ENCODE peak calls at places on chromosomes 6 and 20, in seven cellular contexts. N is fibroblast of the aortic adventitia; Y is astrocyte of the spinal cord; E is fibroblast of villous mesenchyme; V is cardiac fibroblast; M is heart left ventricle; H is naive thymus-derived CD4-positive, alpha-beta T cell. O is an unnamed sample.

GRCh38 chr20:25987073-25987927 is 290.6 kb upstream of the ZNF337 start:
- DNase-seq in N (peak), E (peak), V (peak), Y (peak), H (peak), M (peak), O (peak)

GRCh38 chr6:105733556-105734162 is 330.8 kb upstream of the PREP start:
- DNase-seq in H (peak), M (no peak), N (peak), Y (peak), V (peak), E (peak), O (peak)

GRCh38 chr20:53579581-53580375 is 13.9 kb downstream of the ZNF217 start:
- DNase-seq in M (no peak), H (peak), V (peak), Y (peak), N (peak), E (peak), O (peak)

GRCh38 chr6:168560126-168560525 is 119.1 kb downstream of the SMOC2 start:
- DNase-seq in N (peak), V (no peak), M (no peak), H (no peak), E (no peak), Y (no peak), O (no peak)

GRCh38 chr20:23451956-23452487 is 654 bp downstream of the CST11 start:
- DNase-seq in E (peak), M (no peak), N (no peak), H (no peak), Y (no peak), V (no peak), O (no peak)

GRCh38 chr6:71034578-71034977 is 77.7 kb upstream of the B3GAT2 start:
- DNase-seq in E (no peak), Y (no peak), N (no peak), H (no peak), V (no peak), M (no peak), O (no peak)

GRCh38 chr6:33271098-33271607 is 523 bp downstream of the VPS52 start:
- DNase-seq in M (no peak), N (no peak), H (no peak), V (no peak), Y (no peak), E (no peak), O (peak)

GRCh38 chr6:95017922-95018321 is 559.4 kb upstream of the MANEA start:
- DNase-seq in H (no peak), E (no peak), M (no peak), Y (no peak), N (no peak), V (no peak), O (no peak)

GRCh38 chr6:34083227-34083889 is 62.5 kb downstream of the GRM4 start:
- DNase-seq in Y (no peak), E (no peak), H (no peak), M (no peak), V (no peak), N (no peak), O (no peak)

GRCh38 chr6:168002812-168003211 is 5.3 kb downstream of the KIF25 start:
- DNase-seq in Y (no peak), V (no peak), N (no peak), H (no peak), M (no peak), E (no peak), O (no peak)

GRCh38 chr6:37546141-37546871 is 46.6 kb upstream of the CCDC167 start:
- DNase-seq in N (no peak), M (no peak), Y (no peak), H (no peak), V (no peak), E (no peak), O (no peak)

GRCh38 chr6:3865463-3865862 is 16.3 kb downstream of the FAM50B start:
- DNase-seq in Y (no peak), E (no peak), M (no peak), N (no peak), V (no peak), H (no peak), O (no peak)

GRCh38 chr6:9388596-9388995 is 953.3 kb upstream of the SLC35B3 start:
- DNase-seq in N (no peak), E (no peak), V (no peak), H (no peak), M (no peak), Y (no peak), O (no peak)

GRCh38 chr20:18801516-18801915 is 12.1 kb upstream of the SCP2D1 start:
- DNase-seq in Y (no peak), N (no peak), V (no peak), H (no peak), E (no peak), M (no peak), O (no peak)

GRCh38 chr6:88074791-88075190 is 27.1 kb downstream of the SPACA1 start:
- DNase-seq in N (no peak), H (no peak), M (no peak), V (no peak), Y (no peak), E (no peak), O (no peak)

GRCh38 chr6:70627500-70628254 is 40.0 kb upstream of the SMAP1 start:
- DNase-seq in H (no peak), M (no peak), Y (no peak), E (no peak), V (no peak), N (no peak), O (no peak)

GRCh38 chr6:47788498-47788884 is 6.7 kb downstream of the OPN5 start:
- DNase-seq in Y (no peak), H (no peak), N (no peak), M (no peak), E (no peak), V (no peak), O (peak)

GRCh38 chr6:105484238-105485161 is 81.6 kb upstream of the PREP start:
- DNase-seq in H (no peak), N (peak), E (peak), V (peak), M (no peak), Y (peak), O (peak)

GRCh38 chr6:107806675-107807074 is 17.4 kb downstream of the SCML4 start:
- DNase-seq in V (no peak), N (no peak), E (no peak), M (no peak), Y (no peak), H (no peak), O (no peak)

GRCh38 chr20:4443016-4443415 is 278.7 kb upstream of the PRND start:
- DNase-seq in N (no peak), M (no peak), V (no peak), E (no peak), H (no peak), Y (no peak), O (no peak)

GRCh38 chr20:45051497-45052060 is 49.3 kb downstream of the KCNS1 start:
- DNase-seq in E (no peak), H (no peak), N (no peak), Y (no peak), V (no peak), M (no peak), O (no peak)

GRCh38 chr20:20195011-20195705 is 142.8 kb downstream of the CFAP61 start:
- DNase-seq in Y (no peak), E (no peak), V (no peak), M (peak), N (no peak), H (no peak), O (no peak)

DNA sequence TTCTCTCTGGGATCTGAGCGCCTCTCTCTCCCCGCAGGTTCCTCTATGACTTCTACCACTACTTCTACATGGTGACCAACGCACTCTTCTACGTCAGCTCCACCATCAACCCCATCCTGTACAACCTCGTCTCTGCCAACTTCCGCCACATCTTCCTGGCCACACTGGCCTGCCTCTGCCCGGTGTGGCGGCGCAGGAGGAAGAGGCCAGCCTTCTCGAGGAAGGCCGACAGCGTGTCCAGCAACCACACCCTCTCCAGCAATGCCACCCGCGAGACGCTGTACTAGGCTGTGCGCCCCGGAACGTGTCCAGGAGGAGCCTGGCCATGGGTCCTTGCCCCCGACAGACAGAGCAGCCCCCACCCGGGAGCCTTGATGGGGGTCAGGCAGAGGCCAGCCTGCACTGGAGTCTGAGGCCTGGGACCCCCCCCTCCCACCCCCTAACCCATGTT is 36.3 kb upstream of the MRGBP start:
- DNase-seq in Y (no peak), N (no peak), H (no peak), E (no peak), V (no peak), M (no peak), O (no peak)
- H3K4me3 ChIP-seq in Y (no peak), N (no peak), H (no peak), E (no peak), V (no peak), M (no peak), O (no peak)

GRCh38 chr6:96856822-96857221 is 19.5 kb upstream of the GPR63 start:
- DNase-seq in V (no peak), Y (no peak), E (no peak), N (no peak), M (no peak), H (no peak), O (no peak)

GRCh38 chr6:96853083-96853482 is 15.8 kb upstream of the GPR63 start:
- DNase-seq in Y (no peak), E (peak), M (no peak), N (no peak), H (no peak), V (no peak), O (no peak)

GRCh38 chr6:96849615-96850014 is 12.3 kb upstream of the GPR63 start:
- DNase-seq in E (no peak), H (no peak), M (no peak), Y (no peak), N (no peak), V (no peak), O (no peak)

GRCh38 chr6:96851858-96852257 is 14.6 kb upstream of the GPR63 start:
- DNase-seq in E (no peak), Y (no peak), N (no peak), H (no peak), M (no peak), V (no peak), O (no peak)

DNA sequence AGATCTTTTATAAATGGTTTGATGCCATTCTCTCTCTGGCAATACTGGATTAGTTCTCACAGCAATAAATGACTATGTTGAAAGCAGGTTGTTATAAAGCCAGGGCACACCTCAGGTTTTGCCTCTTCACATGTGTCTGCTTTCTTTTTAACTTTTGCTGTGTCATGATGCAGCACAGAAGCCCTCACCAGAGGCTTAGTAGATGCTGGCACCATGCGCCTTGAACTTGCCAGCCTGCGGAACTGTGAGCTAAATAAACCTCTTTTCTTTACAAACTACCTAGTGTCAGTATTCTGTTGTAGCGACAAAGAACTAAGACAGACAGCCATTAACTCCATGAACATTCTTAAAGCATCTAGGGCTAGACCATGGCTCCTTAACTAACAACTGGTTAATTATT is 15.3 kb upstream of the GPR63 start:
- DNase-seq in M (no peak), V (no peak), H (no peak), E (no peak), N (no peak), Y (no peak), O (no peak)
- H3K4me3 ChIP-seq in M (no peak), V (no peak), H (no peak), E (no peak), N (no peak), Y (no peak), O (no peak)

GRCh38 chr6:28635547-28636158 is 110.0 kb downstream of the GPX5 start:
- DNase-seq in Y (no peak), M (no peak), E (no peak), V (no peak), H (no peak), N (no peak), O (no peak)
- H3K4me3 ChIP-seq in Y (peak), M (peak), E (peak), V (peak), H (no peak), N (peak), O (peak)

GRCh38 chr6:139882977-139883728 is 508.7 kb upstream of the CITED2 start:
- DNase-seq in V (peak), Y (peak), M (no peak), N (peak), H (no peak), E (peak), O (peak)

GRCh38 chr6:139881728-139882211 is 507.3 kb upstream of the CITED2 start:
- DNase-seq in Y (peak), M (no peak), H (no peak), N (peak), V (peak), E (peak), O (peak)

GRCh38 chr6:139881251-139881650 is 506.8 kb upstream of the CITED2 start:
- DNase-seq in M (no peak), E (no peak), N (no peak), H (no peak), Y (no peak), V (no peak), O (no peak)

GRCh38 chr6:139883776-139884175 is 509.3 kb upstream of the CITED2 start:
- DNase-seq in M (no peak), E (peak), H (no peak), N (no peak), Y (no peak), V (peak), O (peak)

DNA sequence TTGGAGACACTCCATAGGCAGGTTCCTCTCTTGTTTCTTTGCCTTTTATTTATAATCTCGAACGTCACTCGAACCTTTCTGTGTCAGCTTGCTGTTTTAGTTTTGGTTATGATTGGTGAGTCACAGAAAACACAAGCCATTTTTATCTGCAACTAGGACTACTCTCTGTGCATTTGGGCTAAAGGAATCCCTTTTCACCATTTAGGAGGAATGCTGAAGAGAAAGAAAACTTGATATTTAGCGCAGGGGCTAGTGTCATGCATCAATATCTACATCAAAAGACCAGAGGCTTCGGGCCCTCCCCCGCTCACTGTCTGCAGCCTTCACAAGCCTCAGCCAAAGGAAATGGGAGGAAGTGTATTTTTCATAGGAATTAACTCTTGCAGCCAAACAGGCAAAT is 507.8 kb upstream of the CITED2 start:
- DNase-seq in N (peak), E (peak), Y (peak), H (no peak), V (peak), M (no peak), O (peak)
- H3K4me3 ChIP-seq in N (no peak), E (no peak), Y (peak), H (no peak), V (no peak), M (peak), O (no peak)

DNA sequence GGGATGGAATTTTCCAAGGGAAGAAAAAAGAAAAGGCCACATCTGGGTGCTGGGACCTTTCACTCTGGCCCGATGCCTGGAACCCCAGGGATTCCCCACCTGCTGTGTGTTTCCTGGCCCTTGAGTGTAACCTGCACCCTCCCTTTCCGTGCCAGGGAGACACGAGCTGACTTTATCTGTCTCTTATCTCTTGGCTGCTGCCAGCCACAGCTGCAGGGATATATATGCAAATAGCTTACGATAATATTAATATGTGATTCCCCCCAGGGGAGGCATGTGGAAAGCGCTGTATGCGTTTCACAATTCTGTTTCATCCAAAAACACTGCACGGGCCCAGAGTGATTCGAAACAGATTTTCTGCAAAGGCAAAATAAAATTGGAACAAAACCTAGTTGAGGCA is 1.5 kb downstream of the RIPOR3 start:
- DNase-seq in Y (no peak), V (peak), E (peak), M (no peak), N (peak), H (no peak), O (peak)
- H3K4me3 ChIP-seq in Y (no peak), V (peak), E (peak), M (peak), N (no peak), H (no peak), O (peak)

DNA sequence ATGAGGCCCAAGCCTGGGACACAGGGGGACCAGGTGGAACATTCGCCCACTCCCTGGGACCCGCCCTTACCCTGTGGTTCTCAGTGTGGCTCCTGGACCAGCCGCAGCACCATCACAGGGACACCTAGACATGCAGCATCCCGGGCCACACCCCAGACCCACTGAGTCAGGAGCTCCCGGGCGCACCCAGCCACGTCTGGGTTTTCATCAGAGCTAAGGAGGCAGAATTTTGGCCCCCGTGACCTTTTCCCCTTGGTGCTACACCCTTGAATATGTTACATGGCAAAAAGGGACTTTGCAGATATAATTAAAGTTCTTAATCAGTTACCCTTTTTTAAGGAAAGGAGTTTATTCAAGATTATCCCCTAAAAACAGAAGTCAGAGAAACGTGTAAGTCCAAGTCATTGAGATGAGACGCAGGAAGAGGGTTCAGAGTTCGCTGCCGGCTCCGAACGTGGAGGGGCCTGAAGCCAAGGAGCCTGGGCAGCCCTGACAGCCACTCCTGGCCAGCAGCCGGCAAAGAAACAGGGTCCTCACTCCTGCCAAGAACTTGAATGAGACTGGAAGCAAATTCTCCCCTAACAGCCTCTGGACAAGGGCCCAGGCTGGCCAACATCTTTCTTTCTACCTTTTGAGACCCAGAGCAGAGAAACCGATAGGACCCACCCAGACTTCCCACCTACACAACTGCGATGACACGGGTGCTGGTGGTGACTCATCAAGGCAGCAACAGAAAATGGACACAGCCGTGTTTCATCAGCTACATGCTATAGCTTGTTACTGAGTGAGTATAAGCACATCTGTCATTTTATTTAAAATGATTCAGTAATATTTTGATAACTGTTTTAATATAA is 25.3 kb downstream of the BFSP1 start:
- DNase-seq in V (peak), Y (peak), H (no peak), E (peak), N (peak), M (no peak), O (peak)
- H3K4me3 ChIP-seq in V (no peak), Y (no peak), H (peak), E (peak), N (no peak), M (peak), O (peak)

DNA sequence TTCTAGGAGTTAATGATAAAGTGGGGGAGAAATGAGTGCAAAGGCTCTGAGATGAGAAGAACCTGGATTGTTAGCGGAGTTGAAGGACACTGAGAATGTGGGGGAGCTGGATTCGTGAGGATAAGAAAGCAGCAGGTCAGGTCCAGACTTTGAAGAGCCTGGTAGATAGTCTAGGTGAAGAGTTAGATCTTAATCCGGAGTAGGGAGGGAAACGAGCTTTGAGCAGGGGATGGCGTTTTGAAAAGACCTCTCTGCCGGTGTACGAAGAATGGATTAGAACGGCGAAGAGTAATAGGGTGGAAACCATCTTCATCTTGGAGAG is 487 bp upstream of the PHF20 start:
- DNase-seq in H (no peak), N (no peak), V (no peak), E (no peak), M (no peak), Y (no peak), O (no peak)
- H3K4me3 ChIP-seq in H (peak), N (peak), V (no peak), E (peak), M (peak), Y (peak), O (no peak)

GRCh38 chr6:26331809-26332226 is 33.2 kb upstream of the BTN3A2 start:
- DNase-seq in V (no peak), N (no peak), H (peak), E (no peak), Y (no peak), M (no peak), O (no peak)

GRCh38 chr6:26327450-26328264 is 37.3 kb upstream of the BTN3A2 start:
- DNase-seq in Y (peak), H (peak), M (no peak), N (peak), E (peak), V (peak), O (peak)

GRCh38 chr6:26329763-26330511 is 35.1 kb upstream of the BTN3A2 start:
- DNase-seq in E (peak), M (no peak), H (peak), V (peak), N (peak), Y (peak), O (peak)

GRCh38 chr6:26330835-26331808 is 33.9 kb upstream of the BTN3A2 start:
- DNase-seq in H (peak), N (peak), M (no peak), Y (peak), E (peak), V (peak), O (peak)

GRCh38 chr6:26328265-26328844 is 36.6 kb upstream of the BTN3A2 start:
- DNase-seq in H (peak), V (no peak), Y (peak), M (no peak), E (no peak), N (no peak), O (no peak)
- H3K4me3 ChIP-seq in H (no peak), V (no peak), Y (peak), M (no peak), E (peak), N (no peak), O (peak)

GRCh38 chr6:148927581-148927980 is 180.8 kb downstream of the UST start:
- DNase-seq in E (no peak), N (no peak), M (no peak), Y (no peak), V (no peak), H (no peak), O (no peak)
- H3K4me3 ChIP-seq in E (no peak), N (no peak), M (no peak), Y (no peak), V (no peak), H (no peak), O (no peak)

O was measured in fibroblast of mammary gland.